ENCODE peak calls at places on chromosomes 6 and 20, in seven cellular contexts. I is ELF-1; B is colonic mucosa; J is activated naive CD4-positive, alpha-beta T cell treated with anti-CD3 and anti-CD28 coated beads, Interleukin-2, amount 10 ng/mL, durations not matched to agents 7 days and 5 days; R is posterior vena cava; S is AG08395; U is kidney tubule cell. D is an unnamed sample.

GRCh38 chr20:37543828-37544227 is 16.2 kb upstream of the BLCAP start:
- DNase-seq in I (no peak), B (no peak), J (no peak), R (no peak), S (peak), U (peak), D (no peak)

GRCh38 chr6:45518321-45518720 is 140.6 kb upstream of the SUPT3H start:
- DNase-seq in I (no peak), B (no peak), J (no peak), R (no peak), S (no peak), U (no peak), D (no peak)

GRCh38 chr6:7991992-7992815 is 72.0 kb downstream of the BLOC1S5 start:
- DNase-seq in I (peak), B (no peak), J (no peak), R (no peak), S (peak), U (peak), D (peak)

GRCh38 chr6:159008656-159009288 is 8.8 kb upstream of the RSPH3 start:
- DNase-seq in I (no peak), B (no peak), J (peak), R (no peak), S (peak), U (peak), D (no peak)

GRCh38 chr6:1759877-1760276 is 150.2 kb downstream of the FOXC1 start:
- DNase-seq in I (no peak), B (no peak), J (no peak), R (no peak), S (no peak), U (peak), D (no peak)

GRCh38 chr20:17946040-17946439 is 22.6 kb downstream of the SNX5 start:
- DNase-seq in I (no peak), B (no peak), J (no peak), R (no peak), S (no peak), U (no peak), D (no peak)

GRCh38 chr20:52130406-52130805 is 61.2 kb downstream of the ZFP64 start:
- DNase-seq in I (no peak), B (no peak), J (no peak), R (no peak), S (no peak), U (no peak), D (no peak)

GRCh38 chr6:155378724-155379123 is 64.4 kb upstream of the TFB1M start:
- DNase-seq in I (no peak), B (no peak), J (no peak), R (no peak), S (no peak), U (no peak), D (no peak)

GRCh38 chr20:5947276-5947675 is 3.1 kb downstream of the TRMT6 start:
- DNase-seq in I (no peak), B (no peak), J (no peak), R (no peak), S (no peak), U (no peak), D (no peak)